ENCODE peak calls at places on chromosome 9, in ten cellular contexts. I is SK-N-SH, Q is transverse colon, W is H1, G is stomach, E is sigmoid colon, V is suprapubic skin, Y is K562, A is GM12878, L is HepG2. T is an unnamed sample.
A peak's percentile ranks its signal among the peaks of the same experiment; 100 is the strongest.

GRCh38 chr9:104795082-104795481 is 31.2 kb downstream of the NIPSNAP3B start:
- DNase-seq in Q (no peak), I (no peak), W (no peak), L (no peak), E (no peak), Y (no peak), V (no peak), A (no peak), G (no peak), T (no peak)

GRCh38 chr9:137952976-137953666 is 75.5 kb downstream of the CACNA1B start:
- DNase-seq in L (no peak), A (no peak), W (no peak), E (no peak), G (no peak), Y (no peak), V (no peak), Q (no peak), I (no peak), T (no peak)

GRCh38 chr9:89661956-89662717 is 57.3 kb downstream of the GADD45G start:
- DNase-seq in Q (peak; percentile 98), Y (peak; percentile 58), E (peak; percentile 99), G (peak; percentile 99), W (peak; percentile 71), L (peak; percentile 75), I (peak; percentile 96), V (peak; percentile 97), A (no peak), T (peak; percentile 90)

GRCh38 chr9:116713266-116713665 is 26.2 kb downstream of the TRIM32 start:
- DNase-seq in G (no peak), I (no peak), L (no peak), W (no peak), Q (no peak), E (no peak), Y (no peak), A (no peak), V (no peak), T (no peak)

GRCh38 chr9:98251554-98251953 is 3.9 kb downstream of the TBC1D2 start:
- DNase-seq in A (no peak), E (no peak), W (no peak), Y (no peak), Q (no peak), V (no peak), G (no peak), L (no peak), I (no peak), T (peak; percentile 58)

GRCh38 chr9:110555551-110555950 is 24.0 kb downstream of the SVEP1 start:
- DNase-seq in E (no peak), V (no peak), Y (no peak), L (no peak), W (no peak), Q (no peak), I (no peak), G (no peak), A (no peak), T (no peak)

GRCh38 chr9:76894198-76894597 is 11.7 kb downstream of the PRUNE2 start:
- DNase-seq in A (no peak), Q (no peak), I (no peak), E (no peak), Y (peak; percentile 5), V (no peak), W (no peak), G (no peak), L (no peak), T (no peak)

GRCh38 chr9:89419978-89420394 is 77.9 kb downstream of the SEMA4D start:
- DNase-seq in A (no peak), V (no peak), G (no peak), W (no peak), I (no peak), Q (no peak), L (no peak), Y (no peak), E (peak; percentile 47), T (no peak)

GRCh38 chr9:131094622-131095021 is 1.7 kb upstream of the AIF1L start:
- DNase-seq in Q (no peak), Y (peak; percentile 90), G (no peak), V (no peak), L (no peak), E (no peak), W (no peak), I (no peak), A (no peak), T (no peak)
- TF ChIP-seq EP300 in Q (no peak), Y (no peak), G (no peak), V (no peak), L (no peak), E (no peak), W (no peak), I (no peak), A (no peak), T (no peak)

GRCh38 chr9:129007035-129007765 is 20.9 kb downstream of the SH3GLB2 start:
- DNase-seq in V (no peak), G (no peak), Q (no peak), A (no peak), Y (no peak), E (peak; percentile 77), I (no peak), W (no peak), L (no peak), T (no peak)

GRCh38 chr9:129006328-129007034 is 21.6 kb downstream of the SH3GLB2 start:
- DNase-seq in Y (peak; percentile 80), E (peak; percentile 88), G (peak; percentile 72), W (peak; percentile 64), A (no peak), I (peak; percentile 89), L (peak; percentile 67), Q (peak; percentile 66), V (no peak), T (peak; percentile 60)

GRCh38 chr9:129008469-129008965 is 19.6 kb downstream of the SH3GLB2 start:
- DNase-seq in L (no peak), W (no peak), Q (no peak), Y (no peak), G (no peak), I (no peak), E (no peak), V (no peak), A (no peak), T (no peak)

GRCh38 chr9:129008986-129009583 is 19.0 kb downstream of the SH3GLB2 start:
- DNase-seq in V (no peak), Y (no peak), Q (no peak), G (no peak), A (no peak), I (no peak), W (no peak), L (no peak), E (no peak), T (peak; percentile 63)

DNA sequence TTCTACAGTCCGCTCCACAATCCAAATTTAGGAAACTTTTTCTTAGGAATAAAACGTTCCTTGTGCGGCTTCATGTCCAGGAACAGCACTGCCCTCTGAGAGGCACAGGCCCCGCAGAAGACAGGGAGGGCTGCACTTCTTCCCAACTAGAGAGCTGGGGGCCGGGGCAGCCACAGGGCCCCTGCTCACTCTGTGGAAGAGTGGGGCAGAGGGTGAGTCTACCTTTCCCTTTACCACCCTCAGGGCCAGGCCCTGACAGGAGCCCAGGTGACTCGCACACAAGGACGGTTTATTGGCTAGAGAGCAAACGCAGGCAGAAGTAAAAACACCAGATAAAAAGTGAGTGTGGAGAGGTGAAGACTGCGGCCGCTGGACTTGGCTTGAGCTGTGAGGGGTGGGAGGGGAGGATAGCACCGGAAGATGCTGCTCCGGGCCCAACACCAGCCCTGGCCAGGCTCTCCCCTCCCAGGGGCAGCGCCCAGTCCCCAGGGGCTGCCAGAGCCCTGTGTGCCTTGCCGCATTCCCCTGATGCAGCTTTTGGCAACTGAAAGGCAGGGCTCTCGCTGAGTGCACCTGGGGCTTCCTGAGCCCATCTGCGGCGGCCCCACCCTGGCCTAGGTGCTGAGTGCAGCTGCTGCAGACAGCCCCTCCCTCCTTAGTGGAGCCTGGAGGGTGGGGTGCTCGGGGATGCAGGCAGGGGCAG is 20.2 kb downstream of the SH3GLB2 start:
- DNase-seq in E (no peak), I (no peak), Y (no peak), V (no peak), A (no peak), W (no peak), L (no peak), G (no peak), Q (no peak), T (peak; percentile 74)
- TF ChIP-seq POLR2AphosphoS5 in E (no peak), I (no peak), Y (no peak), V (no peak), A (no peak), W (peak; percentile 32), L (no peak), G (no peak), Q (no peak), T (no peak)

GRCh38 chr9:113677057-113677456 is 199.1 kb upstream of the ZNF618 start:
- DNase-seq in G (no peak), Q (no peak), L (no peak), I (no peak), W (no peak), E (no peak), A (no peak), V (no peak), Y (no peak), T (no peak)

GRCh38 chr9:113674436-113674835 is 201.7 kb upstream of the ZNF618 start:
- DNase-seq in A (no peak), I (no peak), E (no peak), Y (no peak), L (no peak), G (no peak), W (no peak), V (no peak), Q (no peak), T (no peak)

GRCh38 chr9:113675475-113675941 is 200.6 kb upstream of the ZNF618 start:
- DNase-seq in Q (peak; percentile 34), Y (no peak), G (peak; percentile 28), V (peak; percentile 87), I (no peak), W (no peak), A (no peak), L (no peak), E (peak; percentile 85), T (no peak)

GRCh38 chr9:113677569-113677968 is 198.5 kb upstream of the ZNF618 start:
- DNase-seq in V (no peak), G (no peak), A (no peak), W (no peak), L (no peak), Q (no peak), E (no peak), Y (no peak), I (no peak), T (no peak)

DNA sequence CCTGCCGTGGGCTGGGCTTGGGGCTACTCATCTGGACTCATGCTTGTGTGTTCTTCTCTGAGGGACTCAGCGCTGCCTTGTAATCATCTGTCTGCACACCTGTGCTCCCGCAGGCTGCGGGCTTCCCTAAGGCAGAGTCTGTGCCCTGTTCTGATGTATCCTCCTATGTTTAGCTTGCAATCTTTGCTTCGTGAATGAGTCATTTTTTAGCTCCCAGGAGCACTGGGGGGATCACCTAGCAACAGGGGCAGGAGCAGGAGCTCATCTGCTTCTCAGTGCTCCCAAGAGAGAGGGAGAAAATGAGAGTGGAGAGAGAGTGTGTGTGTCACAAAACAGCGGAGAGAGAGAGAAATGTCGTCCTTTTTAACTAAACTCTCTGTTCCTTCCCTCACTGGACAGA is 202.4 kb upstream of the ZNF618 start:
- DNase-seq in Y (no peak), E (no peak), V (no peak), L (no peak), A (no peak), W (no peak), I (no peak), G (no peak), Q (no peak), T (no peak)
- TF ChIP-seq EP300 in Y (no peak), E (no peak), V (no peak), L (no peak), A (no peak), W (no peak), I (no peak), G (no peak), Q (no peak), T (no peak)

DNA sequence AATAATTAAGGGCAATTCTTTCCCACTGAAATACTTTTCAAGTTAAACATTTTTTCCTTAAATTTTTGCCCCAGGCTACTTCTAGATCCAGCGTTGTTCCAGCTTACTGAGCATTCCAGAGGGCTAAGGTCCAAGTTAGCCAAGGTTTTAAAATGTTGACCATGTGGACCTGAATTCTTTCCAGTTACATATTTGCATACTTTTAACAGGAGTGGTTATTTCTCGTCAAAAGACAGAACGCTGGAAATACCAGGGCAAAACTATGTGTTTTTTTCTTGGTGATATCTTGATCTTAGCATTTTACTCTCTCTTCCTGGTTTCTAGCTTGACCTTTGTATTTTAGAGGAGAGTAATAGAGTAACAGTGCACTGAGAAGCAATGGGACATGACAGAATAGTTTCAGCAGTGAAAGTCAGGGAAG is 32.8 kb downstream of the TMC1 start:
- DNase-seq in Q (no peak), V (no peak), I (no peak), Y (no peak), L (peak; percentile 73), W (no peak), G (no peak), E (no peak), A (no peak), T (no peak)
- TF ChIP-seq POLR2AphosphoS5 in Q (no peak), V (no peak), I (no peak), Y (no peak), L (no peak), W (no peak), G (no peak), E (no peak), A (no peak), T (no peak)